ENCODE peak calls at places on chromosomes 12 and 14, in seven cellular contexts. W is glutamatergic neuron, A is GM12878, Y is stomach, O is heart left ventricle, Z is heart right ventricle, U is Panc1. F is an unnamed sample.

GRCh38 chr14:100902295-100902694 is 1.2 kb downstream of the RTL1 start:
- DNase-seq in Y (no peak), O (no peak), Z (no peak), U (no peak), A (no peak), W (no peak), F (no peak)

GRCh38 chr14:65850429-65851145 is 438.1 kb downstream of the FUT8 start:
- DNase-seq in U (no peak), Y (no peak), Z (no peak), A (no peak), O (no peak), W (no peak), F (no peak)

GRCh38 chr12:30754383-30754749 is 385 bp downstream of the CAPRIN2 start:
- DNase-seq in O (no peak), Y (no peak), Z (no peak), A (no peak), W (no peak), U (no peak), F (no peak)

GRCh38 chr12:9634177-9634803 is 26.6 kb upstream of the KLRB1 start:
- DNase-seq in O (peak), W (peak), A (no peak), Y (peak), U (no peak), Z (peak), F (peak)

GRCh38 chr14:48805315-48805714 is 780.9 kb downstream of the RPS29 start:
- DNase-seq in U (no peak), A (no peak), Z (no peak), Y (no peak), O (no peak), W (no peak), F (no peak)

GRCh38 chr12:8698132-8698829 is 490 bp downstream of the RIMKLB start:
- DNase-seq in O (peak), U (no peak), Z (peak), W (peak), A (no peak), Y (peak), F (peak)

GRCh38 chr12:98725481-98726247 is 80.6 kb downstream of the APAF1 start:
- DNase-seq in Y (no peak), A (no peak), Z (no peak), O (no peak), W (peak), U (no peak), F (peak)

GRCh38 chr14:70188608-70189540 is at the start of gene SLC8A3:
- DNase-seq in Z (no peak), O (no peak), Y (peak), W (peak), U (no peak), A (no peak), F (peak)

GRCh38 chr12:77751939-77752338 is 78.8 kb upstream of the NAV3 start:
- DNase-seq in A (no peak), U (no peak), Y (no peak), Z (no peak), W (no peak), O (no peak), F (no peak)

GRCh38 chr12:13101854-13102375 is 1.6 kb downstream of the GSG1 start:
- DNase-seq in O (no peak), W (no peak), A (no peak), Y (no peak), U (no peak), Z (no peak), F (no peak)

GRCh38 chr12:92608418-92609091 is 94.2 kb upstream of the PLEKHG7 start:
- DNase-seq in A (peak), O (no peak), Y (no peak), W (no peak), U (no peak), Z (peak), F (no peak)

GRCh38 chr14:105944632-105945610 is 418.5 kb downstream of the TMEM121 start:
- DNase-seq in O (peak), U (peak), Y (peak), W (no peak), A (no peak), Z (peak), F (no peak)

GRCh38 chr14:92460916-92461579 is 52.5 kb upstream of the RIN3 start:
- DNase-seq in A (peak), U (no peak), Z (peak), Y (peak), W (no peak), O (peak), F (no peak)

GRCh38 chr12:53603196-53603595 is 23.0 kb downstream of the ATF7 start:
- DNase-seq in W (no peak), A (no peak), O (no peak), Y (no peak), U (no peak), Z (no peak), F (no peak)

GRCh38 chr14:76926521-76927251 is 100.5 kb downstream of the LRRC74A start:
- DNase-seq in U (no peak), O (peak), W (peak), Z (peak), Y (no peak), A (no peak), F (no peak)

GRCh38 chr12:111757361-111758119 is 9.2 kb upstream of the ALDH2 start:
- DNase-seq in Y (peak), O (peak), U (no peak), W (no peak), Z (peak), A (no peak), F (no peak)

GRCh38 chr14:48936352-48936751 is 649.8 kb downstream of the RPS29 start:
- DNase-seq in Y (no peak), W (no peak), O (no peak), Z (no peak), A (no peak), U (no peak), F (no peak)

GRCh38 chr12:75478395-75478794 is 2.2 kb upstream of the GLIPR1 start:
- DNase-seq in Y (no peak), A (peak), W (no peak), U (no peak), Z (no peak), O (no peak), F (no peak)

GRCh38 chr12:14769462-14769836 is 33.8 kb downstream of the WBP11 start:
- DNase-seq in Z (peak), A (no peak), O (peak), U (no peak), Y (peak), W (peak), F (peak)

GRCh38 chr14:73237786-73238261 is 518 bp downstream of the PAPLN start:
- DNase-seq in W (no peak), A (no peak), U (no peak), O (no peak), Y (no peak), Z (no peak), F (no peak)

DNA sequence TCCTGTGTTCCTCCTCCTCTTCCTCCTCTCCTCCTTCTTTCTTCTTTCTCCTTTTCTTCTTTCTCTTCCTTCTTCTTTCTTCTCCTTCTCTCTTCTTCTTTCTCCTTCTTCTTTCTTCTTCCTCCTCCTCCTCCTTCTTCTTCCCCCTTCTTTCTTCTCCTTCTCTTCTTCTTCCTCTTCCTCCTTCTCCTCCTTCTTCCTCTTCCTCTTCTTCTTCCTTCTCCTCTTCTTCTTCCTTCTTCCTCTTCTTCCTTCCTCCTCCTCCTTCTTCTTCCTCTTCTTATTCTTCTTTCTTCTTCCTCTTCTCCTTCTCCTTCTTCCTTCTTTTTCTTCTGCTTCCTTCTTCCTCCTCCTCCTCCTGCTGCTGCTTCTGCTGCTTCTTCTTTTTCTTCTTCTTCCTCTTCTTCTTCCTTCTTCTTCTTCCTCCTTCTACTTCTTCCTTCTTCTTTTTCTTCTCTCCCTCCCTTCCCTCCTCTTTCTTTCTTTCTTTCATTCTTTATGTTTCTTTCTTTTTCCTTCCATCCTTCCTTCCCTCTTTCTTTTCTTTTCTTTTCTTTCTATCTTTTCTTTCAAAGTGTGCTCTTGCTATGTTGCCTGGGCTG is 19.0 kb downstream of the C12orf71 start:
- DNase-seq in Z (no peak), W (no peak), U (no peak), O (no peak), A (no peak), Y (no peak), F (no peak)
- TF ChIP-seq CTCF in Z (no peak), W (no peak), U (no peak), O (no peak), A (no peak), Y (no peak), F (no peak)

GRCh38 chr14:68461086-68461485 is 331.8 kb downstream of the ZFP36L1 start:
- DNase-seq in U (no peak), A (no peak), Z (no peak), W (no peak), Y (no peak), O (no peak), F (no peak)

GRCh38 chr14:68463299-68463698 is 329.6 kb downstream of the ZFP36L1 start:
- DNase-seq in A (no peak), U (no peak), Z (no peak), W (no peak), O (no peak), Y (no peak), F (no peak)

GRCh38 chr14:68463705-68464104 is 329.2 kb downstream of the ZFP36L1 start:
- DNase-seq in W (no peak), Y (no peak), O (no peak), U (no peak), A (no peak), Z (no peak), F (no peak)

GRCh38 chr14:68464716-68465115 is 328.2 kb downstream of the ZFP36L1 start:
- DNase-seq in O (no peak), W (no peak), A (no peak), U (no peak), Z (no peak), Y (no peak), F (no peak)

DNA sequence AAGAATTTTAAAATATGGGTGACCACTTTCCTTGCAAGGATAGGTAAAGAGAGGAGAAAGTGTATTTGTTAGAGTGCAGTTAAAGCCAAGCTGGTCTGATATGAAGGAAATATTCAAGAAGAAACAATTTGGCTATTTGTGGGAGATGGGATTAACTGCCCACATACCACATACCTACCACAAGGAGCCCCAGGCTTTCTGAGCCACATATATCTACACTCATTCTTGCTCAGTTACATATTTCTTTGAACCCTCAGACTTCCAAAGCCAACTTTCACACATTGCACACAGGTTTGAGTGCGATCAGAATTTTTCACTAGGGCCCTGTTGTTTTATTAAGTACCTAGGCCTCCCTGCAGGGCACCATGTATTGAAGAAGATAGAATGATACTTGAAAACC is 330.2 kb downstream of the ZFP36L1 start:
- DNase-seq in A (no peak), O (no peak), Z (no peak), U (no peak), W (no peak), Y (no peak), F (no peak)
- TF ChIP-seq CTCF in A (no peak), O (no peak), Z (no peak), U (no peak), W (no peak), Y (no peak), F (peak)

GRCh38 chr14:96940009-96940408 is 142.8 kb downstream of the VRK1 start:
- DNase-seq in Z (no peak), O (no peak), Y (no peak), A (no peak), W (no peak), U (no peak), F (no peak)

GRCh38 chr14:96934961-96935360 is 137.8 kb downstream of the VRK1 start:
- DNase-seq in W (peak), O (no peak), U (no peak), Z (no peak), Y (no peak), A (no peak), F (no peak)

GRCh38 chr14:96944297-96944696 is 147.1 kb downstream of the VRK1 start:
- DNase-seq in W (no peak), O (no peak), U (no peak), Y (no peak), A (no peak), Z (no peak), F (no peak)

DNA sequence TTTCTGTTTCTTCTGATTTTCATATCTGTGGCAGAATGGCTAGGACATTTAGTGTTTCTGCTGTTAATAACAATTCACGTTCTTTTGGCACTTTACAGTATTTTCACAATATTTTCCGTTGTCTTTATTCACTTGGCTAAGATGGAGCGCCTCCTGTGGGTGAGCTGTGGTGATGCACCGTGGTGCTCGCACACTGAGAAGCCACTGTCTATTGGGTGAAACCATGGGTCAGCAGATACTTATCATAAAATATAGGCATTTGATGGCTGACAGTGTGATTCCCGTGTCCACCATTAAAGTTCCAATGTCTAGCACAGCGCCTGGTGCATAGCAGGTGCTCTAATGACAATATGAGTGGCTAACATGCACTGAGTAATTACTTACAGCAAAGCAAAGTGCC is 141.8 kb downstream of the VRK1 start:
- DNase-seq in A (no peak), W (no peak), U (no peak), O (no peak), Z (no peak), Y (no peak), F (no peak)
- TF ChIP-seq CTCF in A (peak), W (peak), U (no peak), O (no peak), Z (no peak), Y (no peak), F (peak)

GRCh38 chr12:66719862-66720261 is 41.0 kb upstream of the GRIP1 start:
- DNase-seq in W (no peak), A (no peak), Y (no peak), Z (no peak), O (no peak), U (no peak), F (no peak)

GRCh38 chr12:66714709-66715108 is 35.8 kb upstream of the GRIP1 start:
- DNase-seq in Y (no peak), A (no peak), U (no peak), Z (no peak), O (no peak), W (no peak), F (no peak)

GRCh38 chr12:66713984-66714383 is 35.1 kb upstream of the GRIP1 start:
- DNase-seq in Y (no peak), A (no peak), U (no peak), Z (no peak), W (no peak), O (no peak), F (no peak)

GRCh38 chr12:66717049-66717448 is 38.2 kb upstream of the GRIP1 start:
- DNase-seq in U (no peak), Y (no peak), O (no peak), Z (no peak), A (no peak), W (no peak), F (no peak)

DNA sequence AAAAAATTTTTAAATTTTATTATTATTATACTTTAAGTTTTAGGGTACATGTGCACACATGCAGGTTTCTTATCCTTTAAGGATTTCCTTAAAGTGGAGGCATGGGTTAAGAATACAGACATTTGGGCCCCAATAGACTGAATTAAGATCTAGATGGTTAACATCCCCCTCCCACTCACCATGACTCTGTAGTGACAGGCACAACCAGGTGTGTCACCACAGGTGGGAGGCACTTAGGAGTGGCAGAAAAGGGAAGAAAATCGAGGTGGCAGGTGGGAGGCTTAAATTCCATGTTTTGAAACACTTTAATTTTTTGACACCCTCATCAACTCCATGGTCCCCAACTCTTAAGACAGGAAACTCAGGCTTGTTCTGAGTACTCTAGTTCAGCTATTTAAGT is 37.6 kb upstream of the GRIP1 start:
- DNase-seq in U (no peak), Z (no peak), W (no peak), O (no peak), A (no peak), Y (no peak), F (no peak)
- TF ChIP-seq CTCF in U (no peak), Z (no peak), W (no peak), O (no peak), A (no peak), Y (no peak), F (no peak)

DNA sequence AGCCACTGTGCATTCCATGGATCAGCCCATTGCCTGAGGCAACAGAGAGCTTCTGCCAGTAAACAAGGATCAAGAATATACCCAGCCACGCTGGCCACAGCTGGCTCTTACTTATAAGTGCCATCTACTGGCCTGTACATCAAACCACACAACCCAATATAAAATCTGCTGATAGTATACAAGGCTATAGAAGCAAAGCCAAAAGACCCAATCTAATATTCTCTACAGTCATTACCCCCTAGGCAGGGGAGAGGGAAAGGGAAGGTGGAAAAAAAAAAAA is 4.4 kb upstream of the FAM186B start:
- DNase-seq in A (no peak), U (no peak), Y (no peak), O (no peak), Z (no peak), W (no peak), F (no peak)
- TF ChIP-seq CTCF in A (no peak), U (no peak), Y (no peak), O (no peak), Z (no peak), W (no peak), F (no peak)

DNA sequence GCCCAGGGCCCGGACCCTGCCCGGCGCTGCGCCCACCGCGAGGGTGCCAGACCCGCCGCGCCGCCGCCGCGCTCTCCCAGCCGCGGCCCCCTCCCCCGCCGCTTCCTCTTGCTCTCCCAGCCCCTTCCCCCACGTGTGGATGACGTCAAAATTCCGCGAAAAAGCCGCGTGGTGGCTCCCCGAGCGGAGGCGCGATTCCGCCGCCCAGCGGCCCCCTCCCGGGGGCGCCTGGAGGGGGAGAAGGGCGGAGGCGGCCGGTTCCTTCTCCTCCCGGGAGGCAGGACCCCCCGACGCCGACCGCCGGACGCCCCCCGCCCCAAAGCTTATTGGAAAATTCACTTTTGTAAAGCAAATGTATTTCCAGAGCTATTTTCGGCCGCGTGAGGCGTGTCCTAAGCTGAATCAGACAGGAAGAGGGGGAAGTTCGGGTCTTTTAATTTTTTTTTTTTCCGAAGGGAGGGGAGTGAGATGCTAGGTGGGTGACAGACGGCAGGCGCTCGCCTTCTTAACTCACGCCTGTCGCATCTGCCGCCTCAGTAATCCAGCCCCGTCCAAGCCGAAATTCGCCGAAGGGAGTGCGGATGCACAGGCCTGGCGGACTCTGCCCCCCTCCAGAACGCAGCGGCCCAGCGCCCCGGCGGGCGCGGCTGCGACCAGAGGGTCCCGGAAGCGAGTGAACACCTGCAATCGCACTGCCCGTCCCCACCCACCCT is 4.1 kb upstream of the CCND2 start:
- DNase-seq in W (peak), O (peak), Z (peak), Y (peak), U (no peak), A (no peak), F (peak)
- TF ChIP-seq CTCF in W (no peak), O (no peak), Z (no peak), Y (no peak), U (no peak), A (peak), F (peak)

GRCh38 chr14:53851394-53852056 is 105.1 kb downstream of the BMP4 start:
- DNase-seq in A (no peak), Z (no peak), Y (no peak), W (no peak), U (no peak), O (no peak), F (no peak)
- TF ChIP-seq CTCF in A (no peak), Z (no peak), Y (no peak), W (no peak), U (no peak), O (no peak), F (no peak)